ENCODE peak calls at places on chromosome 7, in four cellular contexts. G is GM12878, J is K562, W is HepG2. U is an unnamed sample.

GRCh38 chr7:140752533-140752932 is 56.0 kb downstream of the NDUFB2 start:
- DNase-seq in W (no peak), J (no peak), G (no peak), U (no peak)

GRCh38 chr7:135536160-135536559 is 21.6 kb upstream of the NUP205 start:
- DNase-seq in W (peak; percentile 37), J (no peak), G (no peak), U (no peak)

GRCh38 chr7:114084381-114085312 is 165.8 kb upstream of the PPP1R3A start:
- DNase-seq in W (no peak), G (no peak), J (no peak), U (peak; percentile 19)

GRCh38 chr7:1668486-1668931 is 1.6 kb upstream of the ELFN1 start:
- DNase-seq in J (no peak), W (no peak), G (no peak), U (no peak)

GRCh38 chr7:107697246-107698044 is 36.8 kb downstream of the SLC26A4 start:
- DNase-seq in J (no peak), G (no peak), W (no peak), U (no peak)

GRCh38 chr7:2032876-2033407 is 199.8 kb downstream of the MAD1L1 start:
- DNase-seq in G (no peak), W (no peak), J (no peak), U (no peak)

GRCh38 chr7:14936530-14936929 is 34.0 kb upstream of the DGKB start:
- DNase-seq in G (no peak), W (no peak), J (no peak), U (no peak)

GRCh38 chr7:99794585-99795502 is 10.9 kb upstream of the CYP3A4 start:
- DNase-seq in J (no peak), G (no peak), W (peak; percentile 93), U (no peak)

GRCh38 chr7:35707422-35707821 is 12.5 kb upstream of the HERPUD2 start:
- DNase-seq in W (no peak), G (no peak), J (no peak), U (no peak)

GRCh38 chr7:3301831-3302618 is 973 bp downstream of the SDK1 start:
- DNase-seq in W (peak; percentile 18), J (no peak), G (no peak), U (peak; percentile 32)

GRCh38 chr7:47478017-47478344 is 103.9 kb downstream of the TNS3 start:
- DNase-seq in J (no peak), W (no peak), G (no peak), U (no peak)

GRCh38 chr7:22364910-22365309 is 8.0 kb upstream of the RAPGEF5 start:
- DNase-seq in G (no peak), J (no peak), W (no peak), U (no peak)

GRCh38 chr7:71683382-71683781 is 551.4 kb downstream of the GALNT17 start:
- DNase-seq in G (no peak), J (no peak), W (no peak), U (no peak)

GRCh38 chr7:97351488-97351887 is 234.0 kb downstream of the SDHAF3 start:
- DNase-seq in G (no peak), J (no peak), W (no peak), U (no peak)

GRCh38 chr7:130147710-130148325 is 57.4 kb downstream of the TMEM209 start:
- DNase-seq in J (no peak), G (no peak), W (no peak), U (no peak)

GRCh38 chr7:149714910-149715471 is 58.4 kb downstream of the ZNF467 start:
- DNase-seq in W (no peak), G (no peak), J (no peak), U (no peak)

DNA sequence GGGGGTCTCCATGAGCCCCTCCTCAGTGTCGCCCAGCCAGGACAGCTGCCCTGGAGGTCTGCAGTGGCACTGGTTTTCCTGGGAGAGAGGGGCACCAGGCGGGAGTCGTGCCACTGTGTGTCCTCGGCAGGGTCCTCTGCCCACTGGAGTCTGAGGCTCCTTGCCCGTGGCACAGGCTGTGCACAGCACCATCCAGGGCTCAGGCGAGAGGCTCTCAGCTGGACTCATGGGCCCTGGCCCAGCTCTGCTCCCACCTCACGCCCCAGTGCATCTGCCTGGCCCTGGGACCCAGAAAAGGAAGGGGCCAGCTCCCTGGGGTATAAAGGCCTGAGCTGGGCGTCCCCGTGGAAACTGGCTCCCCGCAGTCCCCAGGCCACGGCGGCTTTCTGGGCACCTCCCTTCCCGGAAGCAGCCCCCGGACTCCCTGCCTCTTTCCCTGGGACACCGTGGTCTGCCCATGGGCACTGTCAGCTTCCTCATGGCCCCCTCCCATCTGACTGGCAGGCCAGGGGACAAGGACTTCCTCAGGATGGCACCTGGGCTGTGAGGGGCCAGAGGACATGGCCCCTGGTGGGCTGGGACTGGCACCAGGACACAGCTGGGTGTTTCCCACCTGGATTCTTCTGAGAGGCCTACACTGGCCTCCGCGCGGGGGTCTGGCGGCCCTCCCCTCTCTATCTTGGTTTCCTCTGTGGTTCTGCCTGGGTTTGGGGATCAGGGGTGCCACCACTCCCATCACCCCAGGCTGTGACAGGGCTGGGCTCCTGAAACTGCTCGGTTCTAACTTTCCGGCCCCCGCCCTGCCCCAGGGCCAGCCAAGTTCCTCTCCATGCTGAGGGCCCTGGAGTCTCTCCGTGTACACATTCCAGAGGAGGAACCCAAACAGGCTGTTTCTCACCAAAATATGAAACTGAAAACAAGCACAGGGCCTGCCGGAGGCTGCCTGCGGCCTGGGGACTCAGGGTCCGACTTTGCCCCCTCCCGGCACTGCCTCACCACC is 5.5 kb downstream of the FOXL3 start:
- DNase-seq in G (no peak), J (no peak), W (no peak), U (no peak)
- TF ChIP-seq SP1 in G (no peak), J (no peak), W (no peak), U (no peak)

DNA sequence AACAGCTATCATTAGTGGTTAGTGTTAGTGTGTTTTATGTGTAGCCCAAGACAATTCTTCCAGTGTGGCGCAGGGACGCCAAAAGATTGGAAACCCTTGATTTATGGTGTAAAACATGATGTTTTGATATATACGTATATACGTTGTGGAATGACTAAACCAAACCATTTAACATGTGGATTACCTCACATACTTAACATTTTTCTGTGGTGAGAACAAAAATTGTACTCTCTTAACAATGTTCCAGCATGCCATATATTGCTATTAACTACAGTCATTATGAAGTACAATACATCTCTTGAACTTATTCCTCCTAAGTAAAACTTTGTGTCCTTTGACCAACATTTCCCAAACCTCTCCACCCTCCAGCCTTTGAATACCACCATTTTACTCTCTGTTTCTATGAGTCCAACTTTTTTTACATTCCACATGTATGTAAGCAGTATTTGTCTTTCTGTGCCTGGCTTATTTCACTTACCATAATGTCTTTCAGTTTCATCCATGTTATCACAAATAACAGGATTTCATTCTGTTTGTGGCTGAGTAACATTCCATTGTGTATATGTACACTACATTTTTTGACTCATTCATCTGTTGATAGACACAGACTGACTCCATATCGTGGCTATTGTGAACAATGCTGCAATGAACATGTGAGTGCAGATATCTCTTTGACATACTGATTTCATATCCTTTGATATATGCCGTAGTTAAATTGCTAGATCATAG is 42.2 kb upstream of the MAGI2 start:
- DNase-seq in G (no peak), J (no peak), W (no peak), U (no peak)
- TF ChIP-seq BHLHE40 in G (no peak), J (no peak), W (no peak), U (no peak)

DNA sequence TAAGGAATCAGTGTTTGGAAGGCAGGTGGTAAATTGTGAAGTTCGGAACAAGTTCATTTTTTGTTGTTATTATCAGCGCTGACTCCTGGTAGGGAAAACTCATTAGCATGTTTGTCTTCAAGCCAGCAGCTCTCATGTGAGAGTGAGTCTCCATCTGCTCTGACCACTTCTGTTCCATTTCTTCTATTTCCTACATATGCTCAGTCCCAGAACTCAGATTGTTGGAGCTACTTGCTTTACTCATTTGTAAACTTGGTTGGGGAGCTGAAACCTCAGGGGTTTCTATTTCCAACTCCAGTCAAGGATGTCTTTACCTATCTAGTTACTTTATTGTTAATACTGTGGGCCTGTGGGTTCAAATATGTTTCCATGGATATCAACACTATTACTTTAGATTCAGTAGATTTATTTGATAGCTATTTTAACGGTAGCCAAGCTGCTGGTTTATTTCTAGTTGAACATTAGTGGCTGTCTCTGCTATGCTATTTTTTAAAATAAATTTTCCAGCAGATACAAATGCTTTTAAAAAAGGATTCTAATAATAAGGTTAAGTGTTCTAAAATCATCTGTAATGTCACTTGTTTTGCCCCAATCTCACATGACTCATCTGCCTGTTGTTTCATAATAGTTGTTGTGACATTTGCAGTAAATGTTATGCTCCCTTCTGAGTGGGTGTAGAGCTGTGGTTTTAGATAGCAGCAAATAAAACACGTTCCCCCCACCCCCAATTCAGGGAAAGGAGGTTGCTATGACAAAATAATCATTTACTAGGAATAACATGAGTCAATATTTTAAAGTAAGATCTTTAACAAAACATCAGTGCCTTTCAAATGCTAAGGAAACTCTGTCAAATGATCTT is 143.3 kb downstream of the HDAC9 start:
- DNase-seq in W (no peak), G (no peak), J (no peak), U (no peak)
- TF ChIP-seq SP1 in W (no peak), G (no peak), J (no peak), U (no peak)

DNA sequence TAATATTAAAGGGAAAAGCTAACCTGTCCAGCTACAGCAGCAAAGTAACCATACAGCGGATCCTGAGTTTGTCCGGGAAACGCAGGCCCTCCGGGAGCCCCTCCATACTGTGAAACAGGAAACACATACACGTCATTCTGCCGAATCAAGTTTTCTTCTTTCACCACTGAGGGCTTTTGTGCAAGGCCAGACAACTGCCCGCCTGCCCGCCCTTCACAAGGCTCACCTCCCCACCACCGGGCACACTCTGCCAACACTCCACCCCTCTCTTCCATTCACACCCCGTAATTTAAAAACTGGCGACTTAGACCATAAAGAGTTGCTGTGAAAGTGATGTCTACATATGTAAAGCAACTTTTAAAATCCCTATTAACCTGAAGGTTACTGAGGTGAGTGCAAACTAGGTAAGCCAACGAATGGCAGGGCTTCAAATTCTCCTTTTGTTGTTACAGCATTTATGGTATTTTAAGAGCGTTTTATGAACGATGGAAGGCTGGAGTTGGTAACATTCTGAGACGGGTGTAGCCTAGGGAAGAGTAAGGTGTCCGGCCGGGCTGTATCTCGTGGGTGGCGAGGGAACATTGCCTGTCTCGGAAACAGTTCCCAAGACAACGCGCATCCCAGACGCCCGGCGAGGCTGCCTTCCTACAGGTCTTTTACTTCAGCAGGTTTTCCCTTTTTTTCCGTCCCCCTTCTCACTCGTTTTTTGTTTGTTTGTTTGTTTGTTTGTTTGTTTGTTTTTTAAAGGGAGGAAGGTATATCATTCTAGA is 817 bp downstream of the SRI start:
- DNase-seq in G (peak; percentile 27), W (no peak), J (peak; percentile 47), U (peak; percentile 54)
- TF ChIP-seq BHLHE40 in G (peak; percentile 42), W (no peak), J (no peak), U (no peak)